ENCODE peak calls at places on chromosomes 13 and 19, in six cellular contexts. T is right cardiac atrium; L is hypothalamus; K is stimulated activated CD4-positive, alpha-beta T cell treated with anti-CD3 and anti-CD28 coated beads, Interleukin-12 subunit alpha, Interleukin-12 subunit beta, amount 100 ng/mL, for 4 hours; A is omental fat pad; U is AG10803. H is an unnamed sample.

GRCh38 chr19:49453757-49454248 is 778 bp downstream of the ALDH16A1 start:
- DNase-seq in L (no peak), T (peak), A (no peak), U (no peak), K (no peak), H (no peak)

GRCh38 chr19:31146546-31147183 is 202.6 kb downstream of the TSHZ3 start:
- DNase-seq in U (no peak), K (no peak), T (no peak), L (no peak), A (no peak), H (no peak)

GRCh38 chr19:23914402-23915286 is at the start of gene ZNF726:
- DNase-seq in K (peak), A (peak), L (peak), U (peak), T (peak), H (peak)

GRCh38 chr13:97212540-97213146 is 9.5 kb upstream of the MBNL2 start:
- DNase-seq in T (no peak), A (no peak), L (no peak), K (no peak), U (peak), H (no peak)

GRCh38 chr13:77349365-77349764 is 22.5 kb upstream of the MYCBP2 start:
- DNase-seq in A (no peak), U (no peak), L (no peak), K (no peak), T (no peak), H (no peak)

GRCh38 chr13:28220166-28220565 is 81.8 kb downstream of the PAN3 start:
- DNase-seq in K (no peak), A (no peak), U (peak), L (no peak), T (peak), H (no peak)

GRCh38 chr13:51683537-51684050 is 99.3 kb downstream of the WDFY2 start:
- DNase-seq in L (no peak), K (no peak), T (no peak), U (no peak), A (no peak), H (no peak)

GRCh38 chr13:74129500-74130144 is 4.6 kb downstream of the KLF12 start:
- DNase-seq in L (no peak), A (no peak), T (peak), U (peak), K (no peak), H (no peak)

GRCh38 chr19:32708457-32708856 is 11.1 kb upstream of the TDRD12 start:
- DNase-seq in A (no peak), L (no peak), T (no peak), U (no peak), K (peak), H (no peak)

GRCh38 chr13:24134772-24135171 is 25.7 kb upstream of the SPATA13 start:
- DNase-seq in T (no peak), L (no peak), U (peak), K (no peak), A (no peak), H (no peak)

GRCh38 chr13:37313383-37313782 is 207.9 kb upstream of the CSNK1A1L start:
- DNase-seq in A (no peak), T (no peak), U (peak), K (no peak), L (no peak), H (no peak)

H was measured in T1000.